ENCODE peak calls at places on chromosomes 16 and 17, in five cellular contexts. L is lung, Y is breast epithelium, C is colonic mucosa, A is PC-3. K is an unnamed sample.

GRCh38 chr17:42548070-42548837 is 4.5 kb upstream of the HSD17B1 start:
- DNase-seq in A (peak; percentile 81), Y (peak; percentile 83), C (peak; percentile 93), L (peak; percentile 86), K (no peak)

GRCh38 chr16:72203401-72203800 is 31.4 kb upstream of the PMFBP1 start:
- DNase-seq in Y (no peak), L (peak; percentile 34), C (no peak), A (peak; percentile 60), K (no peak)

GRCh38 chr16:2919511-2920255 is 8.0 kb downstream of the FLYWCH1 start:
- DNase-seq in L (peak; percentile 60), C (peak; percentile 69), A (peak; percentile 74), Y (no peak), K (peak; percentile 67)

GRCh38 chr17:19769946-19770652 is 22.0 kb upstream of the ALDH3A1 start:
- DNase-seq in L (no peak), C (no peak), Y (no peak), A (peak; percentile 70), K (no peak)

GRCh38 chr17:73492802-73493139 is 151.5 kb downstream of the SDK2 start:
- DNase-seq in C (no peak), L (no peak), A (no peak), Y (no peak), K (no peak)

GRCh38 chr16:13945734-13946490 is 26.0 kb downstream of the ERCC4 start:
- DNase-seq in Y (no peak), C (no peak), L (no peak), A (no peak), K (no peak)

GRCh38 chr17:58156839-58157803 is 8.9 kb downstream of the OR4D1 start:
- DNase-seq in L (no peak), C (peak; percentile 17), A (no peak), Y (no peak), K (no peak)

GRCh38 chr17:44398692-44399691 is 9.5 kb upstream of the ITGA2B start:
- DNase-seq in L (no peak), Y (no peak), A (no peak), C (no peak), K (no peak)

GRCh38 chr17:34706029-34706428 is 126.6 kb downstream of the TMEM132E start:
- DNase-seq in C (no peak), L (no peak), A (peak; percentile 16), Y (no peak), K (no peak)

GRCh38 chr16:35431829-35432663 is 1972.6 kb downstream of the TP53TG3F start:
- DNase-seq in Y (no peak), L (no peak), A (no peak), C (no peak), K (no peak)

GRCh38 chr17:51598824-51599223 is 338.5 kb downstream of the UTP18 start:
- DNase-seq in A (no peak), C (no peak), Y (no peak), L (no peak), K (no peak)

DNA sequence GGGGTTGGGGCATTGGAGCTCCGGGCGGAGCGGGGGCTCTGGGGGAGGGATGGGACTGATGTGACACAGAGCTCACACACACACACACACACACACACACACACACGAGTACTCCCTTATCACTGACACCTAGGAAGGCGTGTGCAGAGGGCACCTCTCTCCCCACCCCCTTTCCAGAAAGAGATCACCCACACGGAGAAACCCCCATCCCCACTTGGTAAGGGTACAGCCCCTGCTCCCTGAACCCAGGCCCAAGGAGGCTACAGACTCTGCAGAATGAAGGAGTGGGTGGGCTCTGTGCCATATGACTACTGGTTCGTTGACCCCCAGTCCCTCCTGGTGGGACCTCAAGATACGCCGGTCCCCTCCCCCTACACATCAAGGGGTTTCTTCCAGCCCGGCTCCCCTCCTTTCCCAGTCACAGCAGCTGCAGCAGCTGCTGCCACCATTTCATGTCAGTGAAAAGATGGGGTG is 8.7 kb upstream of the ARHGAP23 start:
- DNase-seq in L (no peak), Y (no peak), C (no peak), A (no peak), K (no peak)
- H3K27me3 ChIP-seq in L (no peaks in the 10 kb centered on the region), Y (peaks cover 5% of the 10 kb centered on the region), C (peaks cover 29% of the 10 kb centered on the region), A (peaks cover 11% of the 10 kb centered on the region), K (no peaks in the 10 kb centered on the region)

GRCh38 chr16:55728797-55729196 is 73.0 kb downstream of the SLC6A2 start:
- DNase-seq in A (peak; percentile 6), C (no peak), Y (no peak), L (no peak), K (no peak)
- H3K27me3 ChIP-seq in A (no peaks in the 10 kb centered on the region), C (no peaks in the 10 kb centered on the region), Y (no peaks in the 10 kb centered on the region), L (no peaks in the 10 kb centered on the region), K (no peaks in the 10 kb centered on the region)

DNA sequence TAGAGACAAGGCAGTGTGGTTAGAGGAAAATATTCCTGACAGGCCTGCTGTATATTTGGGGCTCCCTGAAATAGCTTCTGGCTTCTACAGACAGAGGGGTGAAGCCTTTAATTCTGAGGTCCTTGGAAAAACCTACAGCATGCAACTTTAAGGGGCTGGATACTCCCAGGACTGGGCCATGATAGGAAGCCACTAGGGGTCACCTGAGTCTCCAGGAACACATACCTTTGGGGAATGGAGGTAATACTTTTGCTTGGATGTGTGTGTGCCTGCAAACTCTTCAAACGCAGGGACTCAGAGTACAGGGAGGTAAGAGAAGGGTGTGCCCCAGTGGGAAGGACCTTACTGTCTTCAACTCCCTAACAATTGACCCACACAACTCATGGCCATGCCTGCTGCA is 4.1 kb downstream of the ASIC2 start:
- DNase-seq in A (no peak), C (no peak), L (no peak), Y (no peak), K (no peak)
- H3K27me3 ChIP-seq in A (peaks cover 8% of the 10 kb centered on the region), C (peaks cover 8% of the 10 kb centered on the region), L (peaks cover 16% of the 10 kb centered on the region), Y (no peaks in the 10 kb centered on the region), K (peaks cover 24% of the 10 kb centered on the region)

GRCh38 chr17:79434215-79434614 is 176.6 kb downstream of the RBFOX3 start:
- DNase-seq in A (no peak), C (no peak), L (no peak), Y (no peak), K (no peak)

GRCh38 chr17:79433396-79433795 is 177.5 kb downstream of the RBFOX3 start:
- DNase-seq in C (no peak), A (no peak), Y (no peak), L (no peak), K (no peak)

GRCh38 chr17:79435962-79436361 is 174.9 kb downstream of the RBFOX3 start:
- DNase-seq in Y (no peak), A (no peak), L (no peak), C (no peak), K (no peak)

GRCh38 chr17:79437081-79437480 is 173.8 kb downstream of the RBFOX3 start:
- DNase-seq in L (no peak), A (no peak), Y (no peak), C (no peak), K (no peak)

DNA sequence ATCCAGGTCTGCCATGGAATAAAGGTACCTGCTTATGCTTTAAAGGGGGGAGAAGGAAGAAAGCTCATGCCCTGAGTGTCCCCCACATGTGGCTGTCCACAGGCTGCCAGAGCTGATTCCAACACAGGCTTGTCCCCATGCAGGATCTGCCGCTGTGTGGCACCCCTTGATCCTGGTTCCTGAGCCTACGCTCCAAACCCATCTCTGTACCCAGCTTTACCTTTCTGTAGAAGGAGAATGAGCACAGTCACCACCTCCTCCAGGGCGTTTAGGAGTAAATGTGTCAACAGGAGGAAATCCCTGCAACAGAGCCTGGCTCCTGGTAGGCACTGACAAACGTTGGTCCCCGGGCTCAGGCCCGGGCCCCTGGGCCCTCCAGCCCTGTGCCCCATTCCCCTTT is 175.6 kb downstream of the RBFOX3 start:
- DNase-seq in A (no peak), L (no peak), Y (no peak), C (no peak), K (no peak)
- H3K27me3 ChIP-seq in A (peaks cover 99% of the 10 kb centered on the region), L (peaks cover 5% of the 10 kb centered on the region), Y (no peaks in the 10 kb centered on the region), C (no peaks in the 10 kb centered on the region), K (no peaks in the 10 kb centered on the region)

GRCh38 chr17:59753522-59754467 is 46.3 kb downstream of the VMP1 start:
- DNase-seq in Y (no peak), C (peak; percentile 47), L (no peak), A (peak; percentile 97), K (no peak)
- H3K27me3 ChIP-seq in Y (no peaks in the 10 kb centered on the region), C (no peaks in the 10 kb centered on the region), L (no peaks in the 10 kb centered on the region), A (no peaks in the 10 kb centered on the region), K (no peaks in the 10 kb centered on the region)

DNA sequence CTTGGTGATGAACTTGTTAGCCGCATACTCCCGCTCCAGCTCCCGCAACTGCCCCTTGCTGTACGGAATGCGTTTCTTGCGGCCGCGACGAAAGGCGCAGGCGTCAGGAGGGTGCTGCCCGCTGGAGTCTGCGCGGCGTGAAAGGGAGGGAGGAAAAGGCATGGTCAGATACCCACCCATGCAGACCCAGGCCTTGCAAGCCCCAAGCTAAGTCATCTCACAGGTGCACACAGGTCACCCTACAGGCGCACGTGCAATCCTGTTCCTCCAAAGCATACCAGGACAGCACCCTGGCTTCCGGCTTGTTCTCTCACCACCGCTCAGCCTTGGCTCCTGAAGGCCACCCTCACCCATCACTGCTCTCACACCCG is 1.6 kb downstream of the HOXB13 start:
- DNase-seq in Y (no peak), L (no peak), A (peak; percentile 57), C (peak; percentile 64), K (no peak)
- H3K27me3 ChIP-seq in Y (peaks cover 18% of the 10 kb centered on the region), L (peaks cover 15% of the 10 kb centered on the region), A (no peaks in the 10 kb centered on the region), C (peaks cover 38% of the 10 kb centered on the region), K (peaks cover 100% of the 10 kb centered on the region)

GRCh38 chr16:66006485-66006884 is 360.0 kb upstream of the CDH5 start:
- DNase-seq in L (no peak), A (no peak), C (no peak), Y (no peak), K (no peak)

GRCh38 chr16:66003196-66003595 is 363.3 kb upstream of the CDH5 start:
- DNase-seq in Y (no peak), L (no peak), C (peak; percentile 18), A (peak; percentile 65), K (no peak)

GRCh38 chr16:66004706-66005105 is 361.8 kb upstream of the CDH5 start:
- DNase-seq in Y (no peak), L (no peak), C (no peak), A (no peak), K (no peak)

GRCh38 chr16:66001432-66001831 is 365.1 kb upstream of the CDH5 start:
- DNase-seq in A (peak; percentile 74), Y (no peak), L (no peak), C (no peak), K (no peak)
- H3K27me3 ChIP-seq in A (no peaks in the 10 kb centered on the region), Y (no peaks in the 10 kb centered on the region), L (no peaks in the 10 kb centered on the region), C (no peaks in the 10 kb centered on the region), K (no peaks in the 10 kb centered on the region)